ENCODE peak calls at places on chromosomes 12 and 14, in ten cellular contexts. U, M, L, G, S, K, D, E, O and X are unnamed samples. For H3K4me1, the result is how much of the 10 kb centered on the place peaks cover.

GRCh38 chr14:52998376-52999010 is 47.6 kb upstream of the FERMT2 start:
- DNase-seq in E (no peak), M (no peak), K (no peak), S (no peak), G (no peak), D (no peak), U (peak), O (no peak), L (no peak), X (no peak)

GRCh38 chr14:92676031-92676430 is 72.4 kb downstream of the LGMN start:
- DNase-seq in D (no peak), E (no peak), G (no peak), K (no peak), S (no peak), O (no peak), U (no peak), L (no peak), M (no peak), X (no peak)

GRCh38 chr12:38392584-38393144 is 76.1 kb downstream of the ALG10B start:
- DNase-seq in D (no peak), E (no peak), O (no peak), U (no peak), K (no peak), M (no peak), L (no peak), G (no peak), S (no peak), X (no peak)

GRCh38 chr12:128382946-128383739 is 116.2 kb downstream of the TMEM132C start:
- DNase-seq in K (no peak), L (no peak), G (no peak), U (no peak), E (no peak), O (no peak), M (no peak), S (no peak), D (peak), X (no peak)

GRCh38 chr12:47797432-47797831 is 22.3 kb downstream of the HDAC7 start:
- DNase-seq in D (peak), O (no peak), M (no peak), L (no peak), K (no peak), S (peak), E (no peak), U (no peak), G (no peak), X (no peak)

GRCh38 chr14:101926620-101927019 is 37.8 kb upstream of the DYNC1H1 start:
- DNase-seq in U (no peak), E (no peak), G (no peak), S (no peak), K (no peak), L (no peak), M (no peak), O (no peak), D (no peak), X (no peak)

GRCh38 chr12:120720234-120720968 is 5.2 kb upstream of the ACADS start:
- DNase-seq in U (no peak), O (peak), S (no peak), D (no peak), G (no peak), E (no peak), K (no peak), L (no peak), M (no peak), X (no peak)

GRCh38 chr12:7075931-7076330 is 15.4 kb downstream of the C1S start:
- DNase-seq in U (no peak), L (no peak), E (no peak), K (no peak), M (no peak), G (no peak), O (no peak), S (no peak), D (no peak), X (no peak)

GRCh38 chr12:52630609-52631200 is 12.3 kb upstream of the KRT73 start:
- DNase-seq in U (no peak), M (no peak), G (no peak), D (no peak), K (no peak), E (no peak), L (no peak), O (no peak), S (peak), X (no peak)

GRCh38 chr14:102140027-102140749 is 491 bp downstream of the WDR20 start:
- DNase-seq in E (peak), L (no peak), O (peak), M (peak), U (peak), S (peak), G (peak), K (peak), D (peak), X (no peak)

GRCh38 chr14:99529899-99530298 is 48.7 kb downstream of the CCNK start:
- DNase-seq in G (no peak), M (no peak), E (no peak), L (no peak), O (no peak), K (no peak), D (no peak), U (no peak), S (no peak), X (no peak)

GRCh38 chr12:112941528-112942335 is 3.5 kb downstream of the OAS3 start:
- DNase-seq in D (no peak), U (no peak), M (peak), L (no peak), G (no peak), E (no peak), O (no peak), K (no peak), S (no peak), X (no peak)

GRCh38 chr14:104551851-104552737 is 27.5 kb upstream of the C14orf180 start:
- DNase-seq in D (no peak), K (no peak), E (no peak), L (no peak), S (no peak), M (peak), G (no peak), U (no peak), O (no peak), X (no peak)

GRCh38 chr14:74400328-74400727 is 25.7 kb downstream of the SYNDIG1L start:
- DNase-seq in E (peak), G (no peak), M (no peak), S (peak), D (peak), L (no peak), K (no peak), U (no peak), O (no peak), X (peak)

GRCh38 chr14:44854114-44854513 is 107.6 kb downstream of the KLHL28 start:
- DNase-seq in G (no peak), L (no peak), S (no peak), O (no peak), K (no peak), U (no peak), E (no peak), M (no peak), D (no peak), X (no peak)
- TF ChIP-seq CTCF in G (no peak), L (no peak), S (no peak), O (no peak), K (no peak), U (no peak), E (no peak), M (no peak), D (no peak), X (no peak)

GRCh38 chr14:23245282-23245681 is 7.5 kb downstream of the RNF212B start:
- DNase-seq in L (no peak), O (no peak), E (no peak), S (no peak), U (no peak), D (no peak), G (no peak), M (no peak), K (no peak), X (no peak)

GRCh38 chr14:23248601-23249000 is 10.9 kb downstream of the RNF212B start:
- DNase-seq in S (no peak), E (no peak), K (no peak), L (no peak), G (no peak), D (no peak), O (no peak), U (no peak), M (no peak), X (no peak)

GRCh38 chr14:23252420-23253333 is 14.9 kb downstream of the RNF212B start:
- DNase-seq in O (no peak), L (no peak), M (no peak), E (no peak), D (peak), G (no peak), K (no peak), S (peak), U (no peak), X (no peak)

GRCh38 chr14:23252006-23252405 is 14.3 kb downstream of the RNF212B start:
- DNase-seq in G (no peak), L (no peak), M (no peak), U (no peak), S (peak), O (no peak), K (no peak), E (no peak), D (no peak), X (no peak)

GRCh38 chr14:23249810-23250209 is 12.1 kb downstream of the RNF212B start:
- DNase-seq in G (no peak), U (no peak), M (no peak), D (no peak), L (no peak), E (no peak), O (no peak), S (no peak), K (no peak), X (no peak)
- H3K4me1 ChIP-seq in G (under half), U (under half), M (under half), D (under half), L (under half), E (under half), O (under half), S (under half), K (under half), X (under half)

DNA sequence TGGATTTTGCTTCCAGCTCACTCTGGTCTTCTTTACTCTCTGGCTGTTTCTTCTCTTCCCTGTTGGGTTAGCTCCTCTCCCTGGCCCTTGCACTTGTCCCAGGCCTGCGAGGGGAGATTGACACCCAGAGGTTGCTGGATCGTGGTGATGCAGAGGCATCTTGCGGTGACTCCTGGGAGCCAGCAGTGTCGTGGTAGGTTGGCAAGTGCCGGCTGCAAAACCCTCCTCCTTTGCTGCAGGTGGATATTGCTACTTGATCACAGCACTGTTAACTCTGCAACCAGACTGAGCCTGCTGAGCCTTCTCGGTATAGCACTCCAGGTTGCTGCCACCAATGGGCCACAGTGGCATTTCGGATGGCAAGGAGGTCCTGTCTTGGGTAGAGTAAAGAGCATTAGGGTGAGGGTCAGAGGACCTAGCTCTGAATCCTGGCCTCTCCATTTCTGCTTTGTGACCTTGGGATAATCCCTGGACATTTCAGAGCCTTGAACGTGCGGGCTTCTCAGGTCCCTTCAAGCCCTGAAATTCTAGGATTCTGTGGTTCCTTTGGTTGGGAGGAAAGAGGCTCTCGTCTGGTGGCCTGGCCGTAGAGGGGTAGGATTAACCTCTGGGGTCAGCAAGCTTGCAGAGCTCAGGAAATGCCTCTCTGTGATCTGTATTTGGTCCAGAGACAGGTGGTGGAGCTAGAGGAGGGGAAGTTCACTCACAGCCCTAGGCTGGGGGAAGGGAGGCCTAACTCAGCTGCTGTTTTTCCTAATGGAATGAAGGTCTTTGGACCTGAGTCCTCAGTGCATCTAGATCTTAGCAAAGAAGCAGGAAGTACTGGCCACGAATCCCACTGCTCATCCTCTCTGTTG is 87.5 kb downstream of the TSPAN9 start:
- DNase-seq in G (no peak), M (no peak), U (no peak), S (no peak), K (no peak), L (no peak), O (no peak), D (peak), E (no peak), X (no peak)
- TF ChIP-seq CTCF in G (no peak), M (no peak), U (no peak), S (no peak), K (no peak), L (no peak), O (no peak), D (no peak), E (no peak), X (no peak)

GRCh38 chr12:92496790-92497189 is 206.0 kb upstream of the PLEKHG7 start:
- DNase-seq in G (no peak), L (no peak), O (no peak), U (no peak), E (no peak), S (no peak), D (no peak), K (no peak), M (no peak), X (no peak)
- H3K4me1 ChIP-seq in G (under half), L (under half), O (under half), U (under half), E (under half), S (under half), D (under half), K (under half), M (under half), X (under half)

GRCh38 chr12:109714141-109714912 is 702 bp downstream of the FAM222A start:
- DNase-seq in G (peak), O (peak), L (no peak), M (peak), S (peak), D (peak), E (peak), U (peak), K (peak), X (no peak)
- TF ChIP-seq CTCF in G (peak), O (peak), L (peak), M (peak), S (peak), D (peak), E (peak), U (peak), K (peak), X (no peak)

DNA sequence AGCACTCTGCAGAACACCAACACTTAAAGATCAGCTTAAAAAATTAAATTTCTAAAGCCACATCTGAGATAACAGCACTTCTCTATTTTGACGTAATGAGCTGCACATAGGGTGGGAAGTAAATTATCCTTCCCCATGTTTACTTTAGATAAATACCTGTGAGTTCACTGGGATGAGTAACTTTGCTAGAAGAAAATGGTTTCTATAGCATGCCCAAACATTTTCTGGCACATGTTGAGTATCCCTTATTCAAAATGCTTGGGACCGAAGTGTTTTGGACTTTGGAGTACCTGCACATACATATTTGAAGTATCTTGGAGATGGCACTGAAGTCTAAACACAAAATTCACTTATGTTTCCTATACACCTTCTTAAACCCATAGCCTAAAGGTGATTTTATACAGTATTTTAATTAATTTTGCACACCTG is 6.6 kb downstream of the SLC38A2 start:
- DNase-seq in U (no peak), M (no peak), G (no peak), D (no peak), O (no peak), K (no peak), L (no peak), S (no peak), E (no peak), X (no peak)
- H3K4me1 ChIP-seq in U (half or more), M (half or more), G (half or more), D (under half), O (half or more), K (half or more), L (half or more), S (under half), E (half or more), X (under half)

GRCh38 chr12:62582065-62582366 is 115.4 kb downstream of the MON2 start:
- DNase-seq in O (no peak), E (no peak), M (no peak), S (no peak), D (no peak), L (no peak), G (no peak), U (no peak), K (no peak), X (no peak)
- TF ChIP-seq CTCF in O (no peak), E (peak), M (no peak), S (no peak), D (no peak), L (peak), G (no peak), U (no peak), K (no peak), X (no peak)

GRCh38 chr14:95667251-95667693 is 19.0 kb upstream of the TCL1B start:
- DNase-seq in G (peak), K (no peak), D (peak), O (no peak), M (no peak), U (peak), S (no peak), L (no peak), E (no peak), X (no peak)

GRCh38 chr14:95666450-95666849 is 19.8 kb upstream of the TCL1B start:
- DNase-seq in G (no peak), K (no peak), E (no peak), O (no peak), M (no peak), D (no peak), S (no peak), L (no peak), U (no peak), X (no peak)

GRCh38 chr14:95664546-95664945 is 21.7 kb upstream of the TCL1B start:
- DNase-seq in U (peak), M (no peak), S (no peak), O (no peak), G (no peak), D (no peak), E (no peak), L (no peak), K (no peak), X (no peak)

GRCh38 chr14:95664046-95664445 is 22.2 kb upstream of the TCL1B start:
- DNase-seq in D (no peak), S (no peak), M (no peak), E (no peak), G (peak), K (no peak), U (peak), O (peak), L (no peak), X (no peak)

GRCh38 chr14:95668235-95668772 is 17.9 kb upstream of the TCL1B start:
- DNase-seq in O (no peak), L (no peak), G (no peak), S (no peak), U (no peak), K (no peak), D (no peak), M (no peak), E (no peak), X (no peak)
- H3K4me1 ChIP-seq in O (under half), L (under half), G (under half), S (under half), U (under half), K (under half), D (under half), M (under half), E (under half), X (under half)